ENCODE peak calls at places on chromosomes 2 and 18, in four cellular contexts. H is psoas muscle, F is omental fat pad, D is GM13977. G is an unnamed sample.

GRCh38 chr2:40041983-40042382 is 262.9 kb upstream of the THUMPD2 start:
- DNase-seq in H (no peak), D (no peak), F (no peak), G (no peak)

GRCh38 chr2:234686088-234686890 is 189.4 kb upstream of the ARL4C start:
- DNase-seq in H (no peak), D (no peak), F (no peak), G (no peak)

GRCh38 chr18:78884502-78884901 is 95.1 kb upstream of the SALL3 start:
- DNase-seq in D (no peak), F (no peak), H (no peak), G (no peak)

GRCh38 chr2:181305151-181306123 is 151.7 kb upstream of the ITGA4 start:
- DNase-seq in H (no peak), D (peak; percentile 21), F (no peak), G (no peak)

GRCh38 chr2:215503381-215503780 is 67.5 kb upstream of the FN1 start:
- DNase-seq in H (no peak), F (no peak), D (no peak), G (no peak)

GRCh38 chr18:32470136-32470712 is 458 bp downstream of the GAREM1 start:
- DNase-seq in D (peak; percentile 57), F (no peak), H (peak; percentile 61), G (peak; percentile 57)

GRCh38 chr2:11111811-11112425 is 43.3 kb upstream of the SLC66A3 start:
- DNase-seq in H (no peak), F (no peak), D (no peak), G (no peak)

GRCh38 chr2:64296150-64296500 is 151.9 kb upstream of the PELI1 start:
- DNase-seq in D (no peak), F (no peak), H (no peak), G (no peak)

GRCh38 chr2:37330669-37331068 is 6.0 kb upstream of the PRKD3 start:
- DNase-seq in F (no peak), H (no peak), D (no peak), G (no peak)

GRCh38 chr2:130796280-130796679 is 40.4 kb upstream of the ARHGEF4 start:
- DNase-seq in D (no peak), F (no peak), H (no peak), G (no peak)

GRCh38 chr2:37629529-37629928 is 41.9 kb downstream of the CDC42EP3 start:
- DNase-seq in D (no peak), H (no peak), F (no peak), G (no peak)

GRCh38 chr2:109312902-109313301 is 183.9 kb downstream of the SH3RF3 start:
- DNase-seq in D (no peak), H (no peak), F (no peak), G (no peak)

GRCh38 chr2:238998775-238999174 is 150.9 kb downstream of the TWIST2 start:
- DNase-seq in D (no peak), H (no peak), F (no peak), G (no peak)

GRCh38 chr2:232229917-232230310 is 148.6 kb upstream of the ALPP start:
- DNase-seq in H (no peak), D (no peak), F (no peak), G (no peak)

GRCh38 chr2:88885275-88885674 is 193.8 kb downstream of the RPIA start:
- DNase-seq in F (no peak), D (no peak), H (no peak), G (no peak)

GRCh38 chr2:238285653-238286082 is 2.7 kb downstream of the PER2 start:
- DNase-seq in D (no peak), F (peak; percentile 67), H (peak; percentile 79), G (peak; percentile 73)

GRCh38 chr2:64404002-64404731 is 49.8 kb upstream of the LGALSL start:
- DNase-seq in H (peak; percentile 86), F (no peak), D (no peak), G (peak; percentile 87)

GRCh38 chr2:29113891-29114321 is 1.3 kb upstream of the CLIP4 start:
- DNase-seq in H (peak; percentile 58), D (peak; percentile 18), F (no peak), G (peak; percentile 38)

GRCh38 chr2:29011650-29012060 is 30.6 kb downstream of the TOGARAM2 start:
- DNase-seq in F (no peak), H (peak; percentile 90), D (no peak), G (no peak)

GRCh38 chr18:48662021-48662661 is 123.3 kb downstream of the CTIF start:
- DNase-seq in F (no peak), D (no peak), H (no peak), G (no peak)

GRCh38 chr18:57534535-57534934 is 52.0 kb downstream of the FECH start:
- DNase-seq in F (no peak), H (no peak), D (no peak), G (no peak)

GRCh38 chr2:42163444-42164045 is 5.6 kb upstream of the EML4 start:
- DNase-seq in D (no peak), F (no peak), H (no peak), G (no peak)

GRCh38 chr2:187358531-187358930 is 89.5 kb downstream of the CALCRL start:
- DNase-seq in F (no peak), H (no peak), D (no peak), G (no peak)

GRCh38 chr18:63063171-63063570 is 256.4 kb downstream of the BCL2 start:
- DNase-seq in H (no peak), D (no peak), F (no peak), G (no peak)

GRCh38 chr2:232522014-232522854 is 2.0 kb downstream of the PRSS56 start:
- DNase-seq in D (peak; percentile 94), H (peak; percentile 70), F (peak; percentile 41), G (peak; percentile 62)

GRCh38 chr2:37364351-37364750 is 19.9 kb downstream of the QPCT start:
- DNase-seq in D (no peak), F (no peak), H (no peak), G (no peak)

GRCh38 chr2:171813126-171813525 is 80.9 kb downstream of the SLC25A12 start:
- DNase-seq in F (no peak), D (no peak), H (no peak), G (no peak)

GRCh38 chr2:239726631-239727181 is 298.4 kb downstream of the NDUFA10 start:
- DNase-seq in F (no peak), H (no peak), D (no peak), G (no peak)

GRCh38 chr2:98334439-98335078 is 11.7 kb upstream of the CNGA3 start:
- DNase-seq in D (no peak), H (no peak), F (no peak), G (no peak)

GRCh38 chr2:21260316-21260715 is 136.5 kb downstream of the TDRD15 start:
- DNase-seq in F (no peak), D (no peak), H (no peak), G (no peak)

GRCh38 chr18:62751341-62751821 is 36.0 kb downstream of the PHLPP1 start:
- DNase-seq in F (no peak), H (no peak), D (no peak), G (no peak)

GRCh38 chr18:48957616-48958015 is 6.9 kb upstream of the SMAD7 start:
- DNase-seq in D (no peak), H (no peak), F (no peak), G (no peak)

GRCh38 chr2:40797115-40797514 is 345.2 kb upstream of the SLC8A1 start:
- DNase-seq in D (no peak), H (no peak), F (no peak), G (no peak)

GRCh38 chr2:25814681-25815080 is 63.6 kb downstream of the ASXL2 start:
- DNase-seq in H (no peak), D (no peak), F (no peak), G (no peak)

GRCh38 chr2:75525434-75526308 is 35.1 kb downstream of the EVA1A start:
- DNase-seq in D (no peak), H (no peak), F (no peak), G (no peak)

GRCh38 chr2:138187221-138187620 is 222.9 kb downstream of the HNMT start:
- DNase-seq in H (no peak), D (no peak), F (no peak), G (no peak)

GRCh38 chr2:71630110-71630967 is 177.0 kb downstream of the DYSF start:
- DNase-seq in D (no peak), H (no peak), F (no peak), G (no peak)

GRCh38 chr18:49476664-49477411 is 10.2 kb downstream of the C18orf32 start:
- DNase-seq in H (no peak), F (no peak), D (no peak), G (no peak)

GRCh38 chr2:127584047-127584446 is 48.6 kb downstream of the MYO7B start:
- DNase-seq in F (no peak), D (no peak), H (no peak), G (peak; percentile 37)

GRCh38 chr18:50143891-50144290 is 51.1 kb downstream of the MYO5B start:
- DNase-seq in H (no peak), D (no peak), F (no peak), G (no peak)

GRCh38 chr2:183070942-183071844 is 7.4 kb upstream of the DUSP19 start:
- DNase-seq in D (no peak), H (peak; percentile 31), F (no peak), G (peak; percentile 53)
- TF ChIP-seq CTCF in D (peak; percentile 64), H (peak; percentile 35), F (no peak), G (peak; percentile 50)

GRCh38 chr2:105519516-105519915 is 120.7 kb upstream of the FHL2 start:
- DNase-seq in H (no peak), D (no peak), F (no peak), G (no peak)
- TF ChIP-seq CTCF in H (no peak), D (no peak), F (no peak), G (no peak)

GRCh38 chr2:122368576-122369243 is 613.3 kb downstream of the TSN start:
- DNase-seq in H (no peak), D (no peak), F (no peak), G (no peak)
- TF ChIP-seq CTCF in H (no peak), D (peak; percentile 9), F (no peak), G (no peak)

GRCh38 chr2:144894612-144895300 is 374.8 kb upstream of the ZEB2 start:
- DNase-seq in F (no peak), H (no peak), D (no peak), G (no peak)

GRCh38 chr2:144886847-144887246 is 366.9 kb upstream of the ZEB2 start:
- DNase-seq in F (no peak), D (no peak), H (peak; percentile 37), G (peak; percentile 44)

GRCh38 chr2:144889348-144889747 is 369.4 kb upstream of the ZEB2 start:
- DNase-seq in F (no peak), H (no peak), D (no peak), G (no peak)

GRCh38 chr2:144890828-144891227 is 370.9 kb upstream of the ZEB2 start:
- DNase-seq in D (no peak), F (no peak), H (no peak), G (no peak)
- TF ChIP-seq CTCF in D (no peak), F (no peak), H (no peak), G (no peak)

DNA sequence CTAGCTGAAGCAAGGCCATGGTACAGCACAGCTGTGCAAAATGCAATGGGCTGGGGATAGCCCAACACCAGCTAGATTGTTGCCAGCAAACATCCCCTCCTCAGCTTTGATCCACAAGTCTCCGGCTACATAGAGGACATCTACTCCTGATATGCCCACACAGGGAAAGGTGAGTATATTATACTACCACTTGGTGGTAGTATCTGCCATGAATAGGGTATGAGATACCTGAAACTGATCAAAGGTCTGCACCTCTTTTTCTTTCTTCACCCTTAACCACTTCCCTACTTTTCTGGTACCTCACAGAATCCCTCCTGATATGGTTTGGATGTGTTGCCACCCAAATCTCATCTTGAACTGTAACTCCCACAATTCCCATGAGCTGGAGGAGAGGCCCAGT is 279.8 kb downstream of the TXNL1 start:
- DNase-seq in H (no peak), D (no peak), F (no peak), G (no peak)
- TF ChIP-seq CTCF in H (no peak), D (no peak), F (no peak), G (no peak)

G was measured in right lobe of liver.